ENCODE peak calls at places on chromosome 20, in six cellular contexts. One of them, this sample, is unnamed.
A peak's percentile ranks its signal among the peaks of the same experiment; 100 is the strongest.

GRCh38 chr20:49656304-49656703 is 57.4 kb downstream of the B4GALT5 start:
- DNase-seq in glutamatergic neuron: no peak
- DNase-seq in GM13976: no peak
- DNase-seq in lower lobe of right lung: no peak
- DNase-seq in choroid plexus epithelial cell: no peak
- DNase-seq in MCF 10A: no peak
- DNase-seq in this sample: no peak

GRCh38 chr20:22504829-22505377 is 79.5 kb downstream of the FOXA2 start:
- DNase-seq in glutamatergic neuron: no peak
- DNase-seq in GM13976: no peak
- DNase-seq in lower lobe of right lung: no peak
- DNase-seq in choroid plexus epithelial cell: no peak
- DNase-seq in MCF 10A: no peak
- DNase-seq in this sample: no peak

GRCh38 chr20:57715268-57715904 is 5.6 kb upstream of the PMEPA1 start:
- DNase-seq in glutamatergic neuron: no peak
- DNase-seq in GM13976: no peak
- DNase-seq in lower lobe of right lung: no peak
- DNase-seq in choroid plexus epithelial cell: peak; percentile 3
- DNase-seq in MCF 10A: no peak
- DNase-seq in this sample: no peak

GRCh38 chr20:21162631-21163030 is 36.7 kb downstream of the KIZ start:
- DNase-seq in glutamatergic neuron: no peak
- DNase-seq in GM13976: no peak
- DNase-seq in lower lobe of right lung: no peak
- DNase-seq in choroid plexus epithelial cell: no peak
- DNase-seq in MCF 10A: peak; percentile 36
- DNase-seq in this sample: no peak

GRCh38 chr20:13113731-13114130 is 105.0 kb downstream of the SPTLC3 start:
- DNase-seq in glutamatergic neuron: no peak
- DNase-seq in GM13976: no peak
- DNase-seq in lower lobe of right lung: no peak
- DNase-seq in choroid plexus epithelial cell: no peak
- DNase-seq in MCF 10A: no peak
- DNase-seq in this sample: no peak

GRCh38 chr20:18504479-18505060 is 3.2 kb upstream of the SEC23B start:
- DNase-seq in glutamatergic neuron: no peak
- DNase-seq in GM13976: no peak
- DNase-seq in lower lobe of right lung: no peak
- DNase-seq in choroid plexus epithelial cell: peak; percentile 55
- DNase-seq in MCF 10A: no peak
- DNase-seq in this sample: no peak

GRCh38 chr20:38818113-38819065 is 12.9 kb downstream of the PPP1R16B start:
- DNase-seq in glutamatergic neuron: no peak
- DNase-seq in GM13976: no peak
- DNase-seq in lower lobe of right lung: no peak
- DNase-seq in choroid plexus epithelial cell: no peak
- DNase-seq in MCF 10A: no peak
- DNase-seq in this sample: no peak

GRCh38 chr20:41480054-41480770 is 113.6 kb upstream of the EMILIN3 start:
- DNase-seq in glutamatergic neuron: no peak
- DNase-seq in GM13976: no peak
- DNase-seq in lower lobe of right lung: no peak
- DNase-seq in choroid plexus epithelial cell: peak; percentile 68
- DNase-seq in MCF 10A: no peak
- DNase-seq in this sample: no peak

GRCh38 chr20:19285424-19285823 is 73.0 kb downstream of the SLC24A3 start:
- DNase-seq in glutamatergic neuron: no peak
- DNase-seq in GM13976: no peak
- DNase-seq in lower lobe of right lung: no peak
- DNase-seq in choroid plexus epithelial cell: peak; percentile 37
- DNase-seq in MCF 10A: no peak
- DNase-seq in this sample: no peak

GRCh38 chr20:50886184-50886790 is 45.0 kb downstream of the ADNP start:
- DNase-seq in glutamatergic neuron: no peak
- DNase-seq in GM13976: no peak
- DNase-seq in lower lobe of right lung: no peak
- DNase-seq in choroid plexus epithelial cell: no peak
- DNase-seq in MCF 10A: no peak
- DNase-seq in this sample: no peak

GRCh38 chr20:63500902-63501817 is 2.3 kb upstream of the EEF1A2 start:
- DNase-seq in glutamatergic neuron: peak; percentile 23
- DNase-seq in GM13976: no peak
- DNase-seq in lower lobe of right lung: peak; percentile 35
- DNase-seq in choroid plexus epithelial cell: no peak
- DNase-seq in MCF 10A: no peak
- DNase-seq in this sample: no peak

GRCh38 chr20:8043687-8044278 is 24.2 kb upstream of the TMX4 start:
- DNase-seq in glutamatergic neuron: no peak
- DNase-seq in GM13976: peak; percentile 57
- DNase-seq in lower lobe of right lung: no peak
- DNase-seq in choroid plexus epithelial cell: peak; percentile 78
- DNase-seq in MCF 10A: peak; percentile 65
- DNase-seq in this sample: no peak

GRCh38 chr20:44610313-44610965 is 28.1 kb downstream of the PKIG start:
- DNase-seq in glutamatergic neuron: no peak
- DNase-seq in GM13976: no peak
- DNase-seq in lower lobe of right lung: no peak
- DNase-seq in choroid plexus epithelial cell: no peak
- DNase-seq in MCF 10A: peak; percentile 31
- DNase-seq in this sample: no peak

GRCh38 chr20:54133434-54134427 is 40.1 kb downstream of the CYP24A1 start:
- DNase-seq in glutamatergic neuron: no peak
- DNase-seq in GM13976: no peak
- DNase-seq in lower lobe of right lung: no peak
- DNase-seq in choroid plexus epithelial cell: peak; percentile 47
- DNase-seq in MCF 10A: peak; percentile 54
- DNase-seq in this sample: no peak

GRCh38 chr20:13231031-13231752 is 10.1 kb downstream of the ISM1 start:
- DNase-seq in glutamatergic neuron: no peak
- DNase-seq in GM13976: no peak
- DNase-seq in lower lobe of right lung: no peak
- DNase-seq in choroid plexus epithelial cell: no peak
- DNase-seq in MCF 10A: peak; percentile 68
- DNase-seq in this sample: no peak

GRCh38 chr20:49853640-49854039 is 41.0 kb downstream of the SLC9A8 start:
- DNase-seq in glutamatergic neuron: peak; percentile 27
- DNase-seq in GM13976: no peak
- DNase-seq in lower lobe of right lung: no peak
- DNase-seq in choroid plexus epithelial cell: peak; percentile 89
- DNase-seq in MCF 10A: peak; percentile 73
- DNase-seq in this sample: no peak

GRCh38 chr20:46973801-46974200 is 79.2 kb downstream of the EYA2 start:
- DNase-seq in glutamatergic neuron: no peak
- DNase-seq in GM13976: no peak
- DNase-seq in lower lobe of right lung: no peak
- DNase-seq in choroid plexus epithelial cell: no peak
- DNase-seq in MCF 10A: no peak
- DNase-seq in this sample: no peak

GRCh38 chr20:17806739-17807441 is 107.1 kb downstream of the BANF2 start:
- DNase-seq in glutamatergic neuron: no peak
- DNase-seq in GM13976: no peak
- DNase-seq in lower lobe of right lung: no peak
- DNase-seq in choroid plexus epithelial cell: peak; percentile 95
- DNase-seq in MCF 10A: no peak
- DNase-seq in this sample: no peak

GRCh38 chr20:39190666-39191570 is 228.8 kb downstream of the DHX35 start:
- DNase-seq in glutamatergic neuron: no peak
- DNase-seq in GM13976: no peak
- DNase-seq in lower lobe of right lung: no peak
- DNase-seq in choroid plexus epithelial cell: no peak
- DNase-seq in MCF 10A: peak; percentile 81
- DNase-seq in this sample: no peak

GRCh38 chr20:22611636-22612035 is 27.3 kb upstream of the FOXA2 start:
- DNase-seq in glutamatergic neuron: no peak
- DNase-seq in GM13976: no peak
- DNase-seq in lower lobe of right lung: no peak
- DNase-seq in choroid plexus epithelial cell: no peak
- DNase-seq in MCF 10A: no peak
- DNase-seq in this sample: no peak

GRCh38 chr20:59485576-59486250 is 118.6 kb upstream of the PHACTR3 start:
- DNase-seq in glutamatergic neuron: no peak
- DNase-seq in GM13976: no peak
- DNase-seq in lower lobe of right lung: no peak
- DNase-seq in choroid plexus epithelial cell: no peak
- DNase-seq in MCF 10A: no peak
- DNase-seq in this sample: no peak
- TF ChIP-seq CTCF in glutamatergic neuron: no peak
- TF ChIP-seq CTCF in GM13976: no peak
- TF ChIP-seq CTCF in lower lobe of right lung: no peak
- TF ChIP-seq CTCF in choroid plexus epithelial cell: no peak
- TF ChIP-seq CTCF in MCF 10A: no peak
- TF ChIP-seq CTCF in this sample: no peak

GRCh38 chr20:25220021-25220730 is 24.7 kb downstream of the ENTPD6 start:
- DNase-seq in glutamatergic neuron: no peak
- DNase-seq in GM13976: no peak
- DNase-seq in lower lobe of right lung: no peak
- DNase-seq in choroid plexus epithelial cell: peak; percentile 75
- DNase-seq in MCF 10A: no peak
- DNase-seq in this sample: no peak
- TF ChIP-seq CTCF in glutamatergic neuron: peak; percentile 48
- TF ChIP-seq CTCF in GM13976: no peak
- TF ChIP-seq CTCF in lower lobe of right lung: peak; percentile 24
- TF ChIP-seq CTCF in choroid plexus epithelial cell: peak; percentile 26
- TF ChIP-seq CTCF in MCF 10A: peak; percentile 25
- TF ChIP-seq CTCF in this sample: peak; percentile 54

GRCh38 chr20:60962367-60963045 is 289.6 kb upstream of the CDH4 start:
- DNase-seq in glutamatergic neuron: no peak
- DNase-seq in GM13976: no peak
- DNase-seq in lower lobe of right lung: no peak
- DNase-seq in choroid plexus epithelial cell: no peak
- DNase-seq in MCF 10A: no peak
- DNase-seq in this sample: no peak
- TF ChIP-seq CTCF in glutamatergic neuron: no peak
- TF ChIP-seq CTCF in GM13976: no peak
- TF ChIP-seq CTCF in lower lobe of right lung: no peak
- TF ChIP-seq CTCF in choroid plexus epithelial cell: no peak
- TF ChIP-seq CTCF in MCF 10A: no peak
- TF ChIP-seq CTCF in this sample: no peak

GRCh38 chr20:10647471-10647870 is 26.3 kb downstream of the JAG1 start:
- DNase-seq in glutamatergic neuron: peak; percentile 34
- DNase-seq in GM13976: peak; percentile 46
- DNase-seq in lower lobe of right lung: no peak
- DNase-seq in choroid plexus epithelial cell: peak; percentile 72
- DNase-seq in MCF 10A: peak; percentile 25
- DNase-seq in this sample: no peak
- TF ChIP-seq CTCF in glutamatergic neuron: peak; percentile 35
- TF ChIP-seq CTCF in GM13976: peak; percentile 47
- TF ChIP-seq CTCF in lower lobe of right lung: no peak
- TF ChIP-seq CTCF in choroid plexus epithelial cell: peak; percentile 75
- TF ChIP-seq CTCF in MCF 10A: peak; percentile 25
- TF ChIP-seq CTCF in this sample: peak; percentile 68

GRCh38 chr20:36745234-36745926 is 510 bp downstream of the NDRG3 start:
- DNase-seq in glutamatergic neuron: peak; percentile 50
- DNase-seq in GM13976: no peak
- DNase-seq in lower lobe of right lung: peak; percentile 54
- DNase-seq in choroid plexus epithelial cell: peak; percentile 16
- DNase-seq in MCF 10A: peak; percentile 18
- DNase-seq in this sample: no peak
- TF ChIP-seq CTCF in glutamatergic neuron: no peak
- TF ChIP-seq CTCF in GM13976: no peak
- TF ChIP-seq CTCF in lower lobe of right lung: no peak
- TF ChIP-seq CTCF in choroid plexus epithelial cell: peak; percentile 12
- TF ChIP-seq CTCF in MCF 10A: no peak
- TF ChIP-seq CTCF in this sample: no peak